ENCODE peak calls at places on chromosomes 1 and 21, in nine cellular contexts. R is nucleus accumbens; P is effector memory CD8-positive, alpha-beta T cell; B is stimulated activated CD8-positive, alpha-beta memory T cell treated with anti-CD3 and anti-CD28 coated beads, Interleukin-4, amount 100 ng/mL, for 48 hours; U is RCC 7860; M is fibroblast of pulmonary artery; A is posterior vena cava; G is CMK; I is NCI-H1105. F is an unnamed sample.

GRCh38 chr1:167305705-167306277 is 85.1 kb downstream of the POU2F1 start:
- DNase-seq in G (no peak), M (no peak), B (no peak), R (no peak), P (no peak), U (no peak), I (no peak), A (no peak), F (no peak)

GRCh38 chr1:178146456-178146855 is 52.6 kb downstream of the RASAL2 start:
- DNase-seq in M (no peak), P (no peak), R (no peak), B (no peak), A (no peak), U (no peak), I (no peak), G (no peak), F (no peak)

GRCh38 chr1:230301322-230301721 is 124.8 kb downstream of the PGBD5 start:
- DNase-seq in B (no peak), P (no peak), M (no peak), G (no peak), A (peak), I (no peak), R (no peak), U (no peak), F (no peak)

GRCh38 chr1:23910144-23910543 is 3.0 kb downstream of the CNR2 start:
- DNase-seq in B (no peak), U (no peak), M (no peak), G (no peak), P (no peak), I (no peak), R (no peak), A (no peak), F (no peak)

GRCh38 chr1:40877681-40878080 is 15.5 kb upstream of the CITED4 start:
- DNase-seq in I (no peak), M (peak), P (no peak), A (peak), R (no peak), U (peak), B (peak), G (no peak), F (no peak)

GRCh38 chr1:43938892-43939587 is 5.4 kb downstream of the ARTN start:
- DNase-seq in M (no peak), G (no peak), P (no peak), I (no peak), U (no peak), B (no peak), A (no peak), R (no peak), F (no peak)

GRCh38 chr1:105632342-105633196 is 1423.9 kb upstream of the PRMT6 start:
- DNase-seq in M (no peak), U (no peak), P (no peak), G (no peak), I (no peak), R (no peak), B (no peak), A (no peak), F (no peak)

GRCh38 chr1:95685091-95685490 is 451.1 kb downstream of the RWDD3 start:
- DNase-seq in P (no peak), A (no peak), R (no peak), U (no peak), G (no peak), I (peak), M (no peak), B (no peak), F (no peak)

GRCh38 chr1:43370564-43370963 is 2.8 kb upstream of the ELOVL1 start:
- DNase-seq in P (no peak), B (no peak), I (no peak), G (no peak), R (no peak), M (no peak), U (no peak), A (no peak), F (no peak)

GRCh38 chr1:152884966-152885624 is 7.0 kb downstream of the SMCP start:
- DNase-seq in A (no peak), U (no peak), G (no peak), I (no peak), R (no peak), P (no peak), M (no peak), B (no peak), F (no peak)

GRCh38 chr1:169525391-169525790 is 39.6 kb upstream of the SLC19A2 start:
- DNase-seq in U (no peak), R (no peak), G (no peak), M (no peak), B (no peak), A (no peak), I (no peak), P (no peak), F (no peak)

GRCh38 chr1:239841635-239842034 is 250.0 kb upstream of the FMN2 start:
- DNase-seq in P (no peak), B (no peak), A (no peak), G (no peak), R (no peak), M (no peak), I (no peak), U (no peak), F (no peak)

GRCh38 chr1:206706806-206707205 is 22.1 kb downstream of the MAPKAPK2 start:
- DNase-seq in G (no peak), R (no peak), U (no peak), I (no peak), A (no peak), P (no peak), M (no peak), B (no peak), F (no peak)

GRCh38 chr1:84871181-84871580 is 21.8 kb downstream of the LPAR3 start:
- DNase-seq in M (no peak), P (no peak), R (no peak), G (no peak), A (no peak), B (no peak), U (no peak), I (no peak), F (no peak)

GRCh38 chr1:212229654-212230053 is 55.6 kb upstream of the PPP2R5A start:
- DNase-seq in I (no peak), G (no peak), B (no peak), R (no peak), U (peak), A (no peak), P (no peak), M (peak), F (no peak)

GRCh38 chr1:59063501-59063900 is 233.4 kb upstream of the FGGY start:
- DNase-seq in A (no peak), R (no peak), U (no peak), I (no peak), P (no peak), B (no peak), M (no peak), G (no peak), F (no peak)

GRCh38 chr1:15055736-15056415 is 97.7 kb upstream of the TMEM51 start:
- DNase-seq in B (no peak), U (no peak), R (no peak), M (no peak), G (no peak), P (no peak), A (no peak), I (no peak), F (no peak)

GRCh38 chr21:14585122-14585521 is 39.0 kb upstream of the SAMSN1 start:
- DNase-seq in R (no peak), M (no peak), I (no peak), U (no peak), B (no peak), G (no peak), A (no peak), P (no peak), F (no peak)

GRCh38 chr1:75785964-75786853 is at the start of gene RABGGTB:
- DNase-seq in U (peak), G (peak), B (peak), A (peak), R (peak), P (peak), I (peak), M (peak), F (peak)

GRCh38 chr1:18461656-18462055 is 19.1 kb upstream of the KLHDC7A start:
- DNase-seq in P (no peak), A (no peak), U (no peak), B (no peak), I (no peak), G (no peak), R (no peak), M (no peak), F (no peak)

GRCh38 chr1:52386458-52386857 is 17.8 kb downstream of the ORC1 start:
- DNase-seq in M (no peak), U (no peak), P (no peak), A (no peak), I (no peak), G (no peak), R (no peak), B (no peak), F (no peak)

GRCh38 chr1:86503477-86504129 is 34.9 kb downstream of the CLCA1 start:
- DNase-seq in P (no peak), M (peak), I (no peak), U (no peak), A (peak), B (no peak), G (no peak), R (no peak), F (no peak)

GRCh38 chr1:47794530-47794929 is 202.7 kb downstream of the TRABD2B start:
- DNase-seq in P (no peak), M (no peak), I (no peak), G (no peak), U (no peak), A (no peak), B (no peak), R (no peak), F (no peak)

GRCh38 chr1:202249846-202250245 is 56.2 kb downstream of the LGR6 start:
- DNase-seq in M (peak), G (no peak), P (no peak), U (no peak), R (no peak), I (no peak), B (no peak), A (peak), F (no peak)

GRCh38 chr1:164707868-164708331 is 148.9 kb downstream of the PBX1 start:
- DNase-seq in R (no peak), U (peak), G (no peak), M (peak), B (no peak), P (no peak), A (no peak), I (no peak), F (no peak)

GRCh38 chr1:234760303-234760723 is 150.3 kb upstream of the IRF2BP2 start:
- DNase-seq in R (no peak), M (no peak), U (no peak), B (no peak), A (no peak), P (no peak), I (no peak), G (peak), F (no peak)

GRCh38 chr1:26378088-26378878 is 5.7 kb upstream of the ZNF683 start:
- DNase-seq in P (peak), I (no peak), A (no peak), B (peak), G (peak), U (peak), R (no peak), M (peak), F (peak)

F was measured in activated T-helper 1 cell treated with anti-CD3 and anti-CD28 coated beads, Interleukin-12 subunit alpha, Interleukin-12 subunit beta, Interleukin-2, Interleukin-4 antibody, amounts not matched to agents 30 ng/mL and 10 ng/mL and 1 ng/mL, durations not matched to agents 14 hours and 24 hours and 36 hours.